ENCODE peak calls at places on chromosomes 12 and 14, in nine cellular contexts. Y is astrocyte; U is HTR-8/SVneo; P is HFF-Myc; I is central memory CD4-positive, alpha-beta T cell; M is activated CD8-positive, alpha-beta T cell treated with anti-CD3 and anti-CD28 coated beads, Interleukin-2, amount 10 ng/mL, durations not matched to agents 7 days and 5 days; G is EL; A is PC-3; S is GM10248. Z is an unnamed sample.

GRCh38 chr12:23630524-23630923 is 318.9 kb downstream of the SOX5 start:
- DNase-seq in Y (no peak), M (no peak), A (no peak), G (no peak), U (no peak), S (no peak), I (no peak), P (no peak), Z (no peak)

GRCh38 chr12:19892186-19892585 is 452.9 kb downstream of the AEBP2 start:
- DNase-seq in S (no peak), P (no peak), Y (no peak), I (no peak), U (no peak), M (no peak), G (peak; percentile 18), A (no peak), Z (no peak)

GRCh38 chr12:96497800-96498199 is 8.4 kb downstream of the CFAP54 start:
- DNase-seq in I (no peak), A (no peak), Y (no peak), M (no peak), U (no peak), S (no peak), P (no peak), G (no peak), Z (no peak)

GRCh38 chr14:92645841-92646478 is 102.5 kb downstream of the LGMN start:
- DNase-seq in M (no peak), A (peak; percentile 77), P (no peak), Y (peak; percentile 85), G (peak; percentile 92), U (no peak), I (no peak), S (no peak), Z (peak; percentile 48)

GRCh38 chr12:109833307-109834189 is at the start of gene TRPV4:
- DNase-seq in A (peak; percentile 31), G (peak; percentile 34), S (no peak), P (no peak), M (no peak), U (peak; percentile 41), Y (no peak), I (no peak), Z (peak; percentile 65)

GRCh38 chr14:59046746-59047145 is 141.7 kb upstream of the DAAM1 start:
- DNase-seq in G (no peak), S (no peak), P (no peak), A (no peak), M (no peak), Y (peak; percentile 56), U (no peak), I (no peak), Z (no peak)

GRCh38 chr12:80937391-80938238 is at the start of gene LIN7A:
- DNase-seq in P (no peak), Y (peak; percentile 44), M (no peak), G (peak; percentile 62), I (no peak), A (no peak), U (peak; percentile 26), S (peak; percentile 19), Z (peak; percentile 41)

GRCh38 chr14:101405171-101405883 is 156.0 kb upstream of the DIO3 start:
- DNase-seq in U (no peak), Y (no peak), I (no peak), P (peak; percentile 12), S (no peak), A (peak; percentile 63), G (peak; percentile 11), M (no peak), Z (no peak)

GRCh38 chr12:78671295-78671694 is 193.3 kb upstream of the SYT1 start:
- DNase-seq in S (no peak), Y (peak; percentile 93), A (peak; percentile 60), U (no peak), P (no peak), G (peak; percentile 50), I (no peak), M (no peak), Z (peak; percentile 1)